ENCODE peak calls at places on chromosomes 3 and 15, in four cellular contexts. One of them, this sample, is unnamed.

GRCh38 chr15:41814534-41814933 is 13.4 kb upstream of the JMJD7 start:
- DNase-seq in heart right ventricle: no peak
- DNase-seq in CD4-positive, alpha-beta memory T cell: no peak
- DNase-seq in left ventricle myocardium inferior: no peak
- DNase-seq in this sample: no peak

GRCh38 chr3:4670352-4670751 is 177.2 kb downstream of the ITPR1 start:
- DNase-seq in heart right ventricle: no peak
- DNase-seq in CD4-positive, alpha-beta memory T cell: no peak
- DNase-seq in left ventricle myocardium inferior: no peak
- DNase-seq in this sample: no peak

GRCh38 chr3:118833075-118833474 is 201.6 kb downstream of the IGSF11 start:
- DNase-seq in heart right ventricle: no peak
- DNase-seq in CD4-positive, alpha-beta memory T cell: no peak
- DNase-seq in left ventricle myocardium inferior: no peak
- DNase-seq in this sample: no peak

GRCh38 chr3:192935441-192935840 is 17.8 kb upstream of the MB21D2 start:
- DNase-seq in heart right ventricle: no peak
- DNase-seq in CD4-positive, alpha-beta memory T cell: no peak
- DNase-seq in left ventricle myocardium inferior: no peak
- DNase-seq in this sample: no peak

GRCh38 chr3:46860381-46861292 is 2.6 kb downstream of the MYL3 start:
- DNase-seq in heart right ventricle: peak
- DNase-seq in CD4-positive, alpha-beta memory T cell: no peak
- DNase-seq in left ventricle myocardium inferior: peak
- DNase-seq in this sample: no peak

GRCh38 chr3:4821975-4822374 is 157.3 kb upstream of the BHLHE40 start:
- DNase-seq in heart right ventricle: no peak
- DNase-seq in CD4-positive, alpha-beta memory T cell: peak
- DNase-seq in left ventricle myocardium inferior: no peak
- DNase-seq in this sample: no peak

GRCh38 chr3:14574183-14574582 is 34.0 kb upstream of the GRIP2 start:
- DNase-seq in heart right ventricle: no peak
- DNase-seq in CD4-positive, alpha-beta memory T cell: no peak
- DNase-seq in left ventricle myocardium inferior: no peak
- DNase-seq in this sample: no peak

GRCh38 chr15:60994842-60995495 is 234.1 kb downstream of the RORA start:
- DNase-seq in heart right ventricle: peak
- DNase-seq in CD4-positive, alpha-beta memory T cell: no peak
- DNase-seq in left ventricle myocardium inferior: peak
- DNase-seq in this sample: peak

GRCh38 chr15:39232512-39232911 is 348.4 kb upstream of the THBS1 start:
- DNase-seq in heart right ventricle: no peak
- DNase-seq in CD4-positive, alpha-beta memory T cell: no peak
- DNase-seq in left ventricle myocardium inferior: no peak
- DNase-seq in this sample: no peak

GRCh38 chr3:45551214-45552010 is 43.1 kb upstream of the LIMD1 start:
- DNase-seq in heart right ventricle: peak
- DNase-seq in CD4-positive, alpha-beta memory T cell: no peak
- DNase-seq in left ventricle myocardium inferior: peak
- DNase-seq in this sample: peak

GRCh38 chr3:63847718-63848450 is 15.7 kb downstream of the THOC7 start:
- DNase-seq in heart right ventricle: no peak
- DNase-seq in CD4-positive, alpha-beta memory T cell: no peak
- DNase-seq in left ventricle myocardium inferior: no peak
- DNase-seq in this sample: no peak

DNA sequence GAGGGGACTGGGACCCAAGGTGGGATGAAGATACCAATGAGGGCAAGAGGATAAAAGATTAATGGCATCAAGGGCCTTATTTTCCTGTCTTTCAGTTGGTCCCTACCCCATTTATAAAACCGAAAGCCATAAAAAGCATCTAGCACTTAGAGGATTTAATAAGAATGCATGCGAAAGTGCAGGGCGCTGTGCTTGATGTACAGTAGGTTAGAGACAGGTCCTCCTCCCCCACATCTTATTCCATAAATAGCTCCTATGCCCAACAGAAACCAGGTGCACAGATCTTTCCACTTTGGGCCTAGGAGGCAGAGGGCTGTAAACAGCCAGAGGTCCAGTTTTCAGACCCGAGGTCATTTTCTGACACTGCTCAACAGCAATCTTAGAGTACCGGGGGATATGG is 1.2 kb downstream of the LPCAT4 start:
- DNase-seq in heart right ventricle: no peak
- DNase-seq in CD4-positive, alpha-beta memory T cell: no peak
- DNase-seq in left ventricle myocardium inferior: no peak
- DNase-seq in this sample: no peak
- H3K4me3 ChIP-seq in heart right ventricle: peak
- H3K4me3 ChIP-seq in CD4-positive, alpha-beta memory T cell: peak
- H3K4me3 ChIP-seq in left ventricle myocardium inferior: peak
- H3K4me3 ChIP-seq in this sample: peak

GRCh38 chr15:63156708-63157065 is 590 bp downstream of the RPS27L start:
- DNase-seq in heart right ventricle: peak
- DNase-seq in CD4-positive, alpha-beta memory T cell: no peak
- DNase-seq in left ventricle myocardium inferior: peak
- DNase-seq in this sample: peak

GRCh38 chr15:63157891-63158431 is 684 bp upstream of the RPS27L start:
- DNase-seq in heart right ventricle: no peak
- DNase-seq in CD4-positive, alpha-beta memory T cell: no peak
- DNase-seq in left ventricle myocardium inferior: peak
- DNase-seq in this sample: peak

GRCh38 chr15:63157066-63157890 is at the start of gene RPS27L:
- DNase-seq in heart right ventricle: peak
- DNase-seq in CD4-positive, alpha-beta memory T cell: peak
- DNase-seq in left ventricle myocardium inferior: peak
- DNase-seq in this sample: peak

GRCh38 chr15:63156086-63156707 is 1.1 kb downstream of the RPS27L start:
- DNase-seq in heart right ventricle: no peak
- DNase-seq in CD4-positive, alpha-beta memory T cell: no peak
- DNase-seq in left ventricle myocardium inferior: no peak
- DNase-seq in this sample: no peak

GRCh38 chr15:63155486-63155885 is 1.8 kb downstream of the RPS27L start:
- DNase-seq in heart right ventricle: no peak
- DNase-seq in CD4-positive, alpha-beta memory T cell: no peak
- DNase-seq in left ventricle myocardium inferior: no peak
- DNase-seq in this sample: no peak
- H3K4me3 ChIP-seq in heart right ventricle: peak
- H3K4me3 ChIP-seq in CD4-positive, alpha-beta memory T cell: no peak
- H3K4me3 ChIP-seq in left ventricle myocardium inferior: peak
- H3K4me3 ChIP-seq in this sample: peak

GRCh38 chr15:77630956-77631789 is 1.5 kb downstream of the LINGO1 start:
- DNase-seq in heart right ventricle: no peak
- DNase-seq in CD4-positive, alpha-beta memory T cell: no peak
- DNase-seq in left ventricle myocardium inferior: no peak
- DNase-seq in this sample: peak

GRCh38 chr15:77631790-77632551 is 741 bp downstream of the LINGO1 start:
- DNase-seq in heart right ventricle: no peak
- DNase-seq in CD4-positive, alpha-beta memory T cell: no peak
- DNase-seq in left ventricle myocardium inferior: peak
- DNase-seq in this sample: peak

GRCh38 chr15:77629070-77630030 is 3.4 kb downstream of the LINGO1 start:
- DNase-seq in heart right ventricle: no peak
- DNase-seq in CD4-positive, alpha-beta memory T cell: no peak
- DNase-seq in left ventricle myocardium inferior: no peak
- DNase-seq in this sample: no peak

GRCh38 chr15:77628010-77628409 is 4.7 kb downstream of the LINGO1 start:
- DNase-seq in heart right ventricle: no peak
- DNase-seq in CD4-positive, alpha-beta memory T cell: no peak
- DNase-seq in left ventricle myocardium inferior: no peak
- DNase-seq in this sample: no peak

GRCh38 chr15:77630064-77630463 is 2.6 kb downstream of the LINGO1 start:
- DNase-seq in heart right ventricle: no peak
- DNase-seq in CD4-positive, alpha-beta memory T cell: no peak
- DNase-seq in left ventricle myocardium inferior: no peak
- DNase-seq in this sample: no peak
- H3K4me3 ChIP-seq in heart right ventricle: no peak
- H3K4me3 ChIP-seq in CD4-positive, alpha-beta memory T cell: no peak
- H3K4me3 ChIP-seq in left ventricle myocardium inferior: no peak
- H3K4me3 ChIP-seq in this sample: peak

GRCh38 chr3:171260899-171261298 is 199.3 kb downstream of the TNIK start:
- DNase-seq in heart right ventricle: no peak
- DNase-seq in CD4-positive, alpha-beta memory T cell: no peak
- DNase-seq in left ventricle myocardium inferior: no peak
- DNase-seq in this sample: no peak

GRCh38 chr3:171258316-171258715 is 201.9 kb downstream of the TNIK start:
- DNase-seq in heart right ventricle: no peak
- DNase-seq in CD4-positive, alpha-beta memory T cell: no peak
- DNase-seq in left ventricle myocardium inferior: no peak
- DNase-seq in this sample: no peak

GRCh38 chr3:171262431-171262830 is 197.8 kb downstream of the TNIK start:
- DNase-seq in heart right ventricle: no peak
- DNase-seq in CD4-positive, alpha-beta memory T cell: no peak
- DNase-seq in left ventricle myocardium inferior: no peak
- DNase-seq in this sample: no peak

GRCh38 chr3:171260430-171260829 is 199.8 kb downstream of the TNIK start:
- DNase-seq in heart right ventricle: no peak
- DNase-seq in CD4-positive, alpha-beta memory T cell: no peak
- DNase-seq in left ventricle myocardium inferior: no peak
- DNase-seq in this sample: no peak

GRCh38 chr3:171261487-171261886 is 198.7 kb downstream of the TNIK start:
- DNase-seq in heart right ventricle: no peak
- DNase-seq in CD4-positive, alpha-beta memory T cell: no peak
- DNase-seq in left ventricle myocardium inferior: no peak
- DNase-seq in this sample: no peak
- H3K4me3 ChIP-seq in heart right ventricle: no peak
- H3K4me3 ChIP-seq in CD4-positive, alpha-beta memory T cell: no peak
- H3K4me3 ChIP-seq in left ventricle myocardium inferior: no peak
- H3K4me3 ChIP-seq in this sample: no peak

GRCh38 chr3:152280539-152280938 is 11.8 kb downstream of the MBNL1 start:
- DNase-seq in heart right ventricle: no peak
- DNase-seq in CD4-positive, alpha-beta memory T cell: no peak
- DNase-seq in left ventricle myocardium inferior: no peak
- DNase-seq in this sample: no peak
- H3K4me3 ChIP-seq in heart right ventricle: peak
- H3K4me3 ChIP-seq in CD4-positive, alpha-beta memory T cell: peak
- H3K4me3 ChIP-seq in left ventricle myocardium inferior: peak
- H3K4me3 ChIP-seq in this sample: no peak

GRCh38 chr15:76935620-76936019 is 4.1 kb downstream of the RCN2 start:
- DNase-seq in heart right ventricle: no peak
- DNase-seq in CD4-positive, alpha-beta memory T cell: no peak
- DNase-seq in left ventricle myocardium inferior: no peak
- DNase-seq in this sample: no peak
- H3K4me3 ChIP-seq in heart right ventricle: no peak
- H3K4me3 ChIP-seq in CD4-positive, alpha-beta memory T cell: no peak
- H3K4me3 ChIP-seq in left ventricle myocardium inferior: no peak
- H3K4me3 ChIP-seq in this sample: no peak

GRCh38 chr15:101193063-101193712 is 58.7 kb downstream of the CHSY1 start:
- DNase-seq in heart right ventricle: peak
- DNase-seq in CD4-positive, alpha-beta memory T cell: no peak
- DNase-seq in left ventricle myocardium inferior: peak
- DNase-seq in this sample: no peak
- H3K4me3 ChIP-seq in heart right ventricle: peak
- H3K4me3 ChIP-seq in CD4-positive, alpha-beta memory T cell: no peak
- H3K4me3 ChIP-seq in left ventricle myocardium inferior: peak
- H3K4me3 ChIP-seq in this sample: no peak

GRCh38 chr3:111998661-111999641 is at the start of gene TAGLN3:
- DNase-seq in heart right ventricle: peak
- DNase-seq in CD4-positive, alpha-beta memory T cell: no peak
- DNase-seq in left ventricle myocardium inferior: no peak
- DNase-seq in this sample: peak

GRCh38 chr3:112000971-112001370 is 2.2 kb downstream of the TAGLN3 start:
- DNase-seq in heart right ventricle: no peak
- DNase-seq in CD4-positive, alpha-beta memory T cell: no peak
- DNase-seq in left ventricle myocardium inferior: no peak
- DNase-seq in this sample: no peak

GRCh38 chr3:112001516-112001915 is 2.8 kb downstream of the TAGLN3 start:
- DNase-seq in heart right ventricle: no peak
- DNase-seq in CD4-positive, alpha-beta memory T cell: no peak
- DNase-seq in left ventricle myocardium inferior: no peak
- DNase-seq in this sample: no peak

GRCh38 chr3:112002458-112002971 is 3.8 kb downstream of the TAGLN3 start:
- DNase-seq in heart right ventricle: no peak
- DNase-seq in CD4-positive, alpha-beta memory T cell: no peak
- DNase-seq in left ventricle myocardium inferior: no peak
- DNase-seq in this sample: no peak

DNA sequence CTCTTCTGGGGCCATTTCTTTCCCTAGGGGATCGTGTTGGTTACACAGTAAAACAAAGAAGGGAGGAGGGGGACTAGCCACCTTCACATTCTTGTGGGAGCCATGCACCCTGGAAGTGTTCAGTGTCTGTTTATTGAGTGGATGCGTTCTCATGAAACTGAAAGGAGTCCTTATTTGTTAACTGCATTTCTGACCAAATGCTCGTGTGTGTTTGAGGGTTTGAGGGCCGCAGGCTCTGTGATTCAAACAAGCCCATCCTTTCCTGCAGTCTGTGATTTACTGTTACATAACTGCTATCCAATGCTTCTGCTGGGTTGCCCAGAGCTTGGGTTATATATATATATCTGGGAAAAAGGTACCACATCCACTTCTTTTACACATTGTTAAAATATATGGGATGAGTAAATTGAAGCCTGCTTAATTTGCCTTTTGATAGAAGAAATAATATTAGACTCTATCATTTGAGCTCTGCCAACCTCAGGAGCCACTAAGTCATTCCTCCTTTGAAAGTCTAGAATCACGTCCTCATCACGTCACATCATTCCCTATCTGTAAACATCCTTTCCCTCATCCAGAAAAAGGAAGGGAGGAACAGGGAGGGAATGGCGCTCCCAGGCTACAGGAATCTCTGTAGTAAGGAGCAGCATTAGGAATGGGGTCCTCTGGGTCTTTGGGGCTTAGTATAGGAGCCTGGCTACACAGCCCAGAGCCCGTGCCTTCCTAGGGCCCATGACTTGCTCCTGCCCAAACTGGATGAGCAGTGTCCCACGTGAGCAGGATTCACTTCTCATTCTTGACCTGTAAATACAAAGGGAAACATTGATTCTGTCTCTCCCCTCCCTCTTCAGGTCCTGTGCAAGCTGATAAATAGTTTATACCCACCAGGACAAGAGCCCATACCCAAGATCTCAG is 1.5 kb downstream of the TAGLN3 start:
- DNase-seq in heart right ventricle: no peak
- DNase-seq in CD4-positive, alpha-beta memory T cell: no peak
- DNase-seq in left ventricle myocardium inferior: no peak
- DNase-seq in this sample: peak
- H3K4me3 ChIP-seq in heart right ventricle: no peak
- H3K4me3 ChIP-seq in CD4-positive, alpha-beta memory T cell: no peak
- H3K4me3 ChIP-seq in left ventricle myocardium inferior: peak
- H3K4me3 ChIP-seq in this sample: peak

This sample was measured in dorsolateral prefrontal cortex.